ENCODE peak calls at places on chromosomes 16 and 17, in six cellular contexts. K is IMR-90; I is CD8-positive, alpha-beta T cell; T is lower leg skin; S is WTC11; P is AG10803. J is an unnamed sample.

GRCh38 chr17:391850-392249 is 39.2 kb upstream of the RPH3AL start:
- DNase-seq in P (no peak), K (no peak), T (no peak), I (no peak), S (no peak), J (no peak)

GRCh38 chr17:78127240-78127887 is 1.2 kb downstream of the TMC6 start:
- DNase-seq in K (no peak), S (no peak), I (peak), P (no peak), T (no peak), J (no peak)

GRCh38 chr16:52123063-52123839 is 423.7 kb downstream of the TOX3 start:
- DNase-seq in P (no peak), K (no peak), S (no peak), T (no peak), I (no peak), J (no peak)

GRCh38 chr17:79811036-79811887 is 14.4 kb upstream of the CBX8 start:
- DNase-seq in T (no peak), P (no peak), K (no peak), I (no peak), S (no peak), J (no peak)

GRCh38 chr17:77465358-77466041 is 324.7 kb downstream of the SEC14L1 start:
- DNase-seq in S (no peak), K (peak), I (peak), P (peak), T (no peak), J (no peak)

GRCh38 chr16:85006639-85007038 is 4.7 kb downstream of the ZDHHC7 start:
- DNase-seq in S (no peak), I (no peak), P (peak), K (peak), T (no peak), J (peak)

GRCh38 chr17:67511012-67511411 is 133.9 kb downstream of the PITPNC1 start:
- DNase-seq in K (no peak), I (no peak), T (no peak), S (no peak), P (no peak), J (no peak)

GRCh38 chr16:20866161-20866772 is 33.9 kb downstream of the DCUN1D3 start:
- DNase-seq in P (peak), K (peak), I (no peak), S (no peak), T (no peak), J (no peak)

GRCh38 chr17:50863221-50863843 is 2.8 kb downstream of the TOB1 start:
- DNase-seq in T (no peak), P (no peak), I (no peak), S (peak), K (no peak), J (no peak)

GRCh38 chr16:69711115-69711740 is 15.1 kb downstream of the NQO1 start:
- DNase-seq in I (no peak), T (peak), P (no peak), S (no peak), K (peak), J (no peak)

GRCh38 chr17:79500738-79501533 is 109.9 kb downstream of the RBFOX3 start:
- DNase-seq in K (no peak), P (no peak), T (no peak), S (no peak), I (no peak), J (no peak)

GRCh38 chr17:66025551-66025950 is 166.4 kb downstream of the CEP112 start:
- DNase-seq in I (no peak), S (no peak), T (no peak), K (peak), P (no peak), J (no peak)

GRCh38 chr17:41835800-41836549 is at the start of gene NT5C3B:
- DNase-seq in I (peak), T (no peak), K (no peak), P (peak), S (peak), J (no peak)

GRCh38 chr16:66751135-66751991 is at the start of gene DYNC1LI2:
- DNase-seq in I (peak), T (peak), K (peak), S (peak), P (peak), J (peak)

GRCh38 chr16:69779724-69780123 is 17.6 kb downstream of the WWP2 start:
- DNase-seq in K (no peak), T (no peak), P (no peak), I (no peak), S (no peak), J (no peak)

GRCh38 chr17:46963571-46963970 is 15.5 kb downstream of the RPRML start:
- DNase-seq in I (no peak), K (no peak), T (no peak), S (no peak), P (no peak), J (no peak)

GRCh38 chr17:34755981-34756669 is 176.7 kb downstream of the TMEM132E start:
- DNase-seq in P (no peak), S (no peak), I (no peak), T (no peak), K (no peak), J (no peak)

GRCh38 chr17:27755706-27756466 is 44.4 kb downstream of the NOS2 start:
- DNase-seq in S (no peak), T (no peak), K (no peak), P (no peak), I (no peak), J (no peak)

GRCh38 chr16:86651823-86652222 is 73.5 kb downstream of the FOXL1 start:
- DNase-seq in T (no peak), I (no peak), S (no peak), P (no peak), K (no peak), J (no peak)

GRCh38 chr17:77423589-77424451 is 283.1 kb downstream of the SEC14L1 start:
- DNase-seq in I (no peak), K (peak), P (peak), S (no peak), T (peak), J (peak)

DNA sequence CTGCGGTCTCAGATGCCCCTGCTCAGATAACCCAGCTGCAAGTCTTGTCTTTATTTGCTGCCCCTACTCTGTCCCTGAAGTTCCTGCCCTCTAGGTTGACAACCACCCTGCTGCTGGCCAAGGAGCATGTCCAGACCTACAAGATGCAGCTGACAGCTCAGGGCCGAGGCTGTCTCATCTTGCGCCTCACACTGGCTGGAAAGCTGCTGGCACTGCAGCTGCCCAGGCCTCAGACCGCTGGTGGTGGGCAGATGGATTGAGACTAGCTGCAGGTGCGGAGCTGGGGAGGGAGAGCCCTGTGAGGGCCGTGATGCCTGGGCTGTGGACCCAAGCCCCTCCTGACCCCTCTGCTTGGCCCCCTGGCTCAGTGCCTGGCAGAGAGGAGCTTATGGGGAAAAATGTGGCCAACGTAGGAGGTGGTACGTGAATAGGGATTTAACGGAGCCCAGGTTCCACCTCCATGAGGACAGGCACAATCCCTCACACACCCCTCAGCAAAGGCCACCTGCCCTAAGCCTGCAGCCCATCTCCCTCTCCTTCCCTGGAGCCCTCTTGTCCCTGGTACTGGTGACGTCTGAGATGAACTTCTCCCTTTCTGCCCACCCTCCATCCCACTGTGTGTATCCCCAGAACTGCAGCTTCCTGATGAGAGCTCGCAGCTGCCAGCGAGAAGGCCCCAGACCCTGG is 8.3 kb upstream of the GALK1 start:
- DNase-seq in T (no peak), I (no peak), K (no peak), S (no peak), P (no peak), J (no peak)
- TF ChIP-seq CTCF in T (no peak), I (no peak), K (no peak), S (no peak), P (no peak), J (no peak)

DNA sequence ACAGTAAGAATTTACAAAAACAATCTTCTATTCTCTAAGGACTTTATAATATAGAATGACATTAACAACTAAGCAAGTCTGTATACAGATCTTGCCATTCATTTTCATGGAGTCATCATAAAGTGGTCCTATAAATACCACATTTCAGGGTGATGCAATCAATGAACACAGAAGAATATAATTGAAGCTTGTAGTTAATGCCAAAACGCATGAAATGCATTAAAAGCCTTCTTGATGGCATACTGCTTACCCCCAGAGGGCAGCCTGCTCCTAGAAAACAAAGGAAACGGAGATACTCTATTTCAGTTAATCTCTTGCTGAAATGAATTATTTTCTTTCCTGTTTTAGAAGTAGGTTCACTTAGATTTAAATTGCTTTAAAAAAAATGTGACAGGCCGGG is 45.2 kb upstream of the STAC2 start:
- DNase-seq in I (no peak), P (peak), S (no peak), K (peak), T (no peak), J (peak)
- TF ChIP-seq CTCF in I (no peak), P (peak), S (no peak), K (peak), T (no peak), J (peak)

GRCh38 chr17:81401727-81402529 is 6.7 kb downstream of the BAHCC1 start:
- DNase-seq in S (peak), K (no peak), T (no peak), P (peak), I (no peak), J (no peak)

GRCh38 chr17:81403671-81404534 is 8.6 kb downstream of the BAHCC1 start:
- DNase-seq in K (no peak), T (no peak), I (no peak), P (peak), S (no peak), J (no peak)

GRCh38 chr17:81404557-81405165 is 9.4 kb downstream of the BAHCC1 start:
- DNase-seq in K (no peak), I (no peak), P (no peak), T (no peak), S (no peak), J (no peak)

GRCh38 chr17:81402530-81402941 is 7.3 kb downstream of the BAHCC1 start:
- DNase-seq in I (no peak), S (peak), T (no peak), P (no peak), K (no peak), J (no peak)

GRCh38 chr17:81403040-81403467 is 7.8 kb downstream of the BAHCC1 start:
- DNase-seq in P (no peak), S (peak), T (no peak), K (peak), I (no peak), J (no peak)
- TF ChIP-seq CTCF in P (peak), S (no peak), T (no peak), K (peak), I (no peak), J (no peak)

DNA sequence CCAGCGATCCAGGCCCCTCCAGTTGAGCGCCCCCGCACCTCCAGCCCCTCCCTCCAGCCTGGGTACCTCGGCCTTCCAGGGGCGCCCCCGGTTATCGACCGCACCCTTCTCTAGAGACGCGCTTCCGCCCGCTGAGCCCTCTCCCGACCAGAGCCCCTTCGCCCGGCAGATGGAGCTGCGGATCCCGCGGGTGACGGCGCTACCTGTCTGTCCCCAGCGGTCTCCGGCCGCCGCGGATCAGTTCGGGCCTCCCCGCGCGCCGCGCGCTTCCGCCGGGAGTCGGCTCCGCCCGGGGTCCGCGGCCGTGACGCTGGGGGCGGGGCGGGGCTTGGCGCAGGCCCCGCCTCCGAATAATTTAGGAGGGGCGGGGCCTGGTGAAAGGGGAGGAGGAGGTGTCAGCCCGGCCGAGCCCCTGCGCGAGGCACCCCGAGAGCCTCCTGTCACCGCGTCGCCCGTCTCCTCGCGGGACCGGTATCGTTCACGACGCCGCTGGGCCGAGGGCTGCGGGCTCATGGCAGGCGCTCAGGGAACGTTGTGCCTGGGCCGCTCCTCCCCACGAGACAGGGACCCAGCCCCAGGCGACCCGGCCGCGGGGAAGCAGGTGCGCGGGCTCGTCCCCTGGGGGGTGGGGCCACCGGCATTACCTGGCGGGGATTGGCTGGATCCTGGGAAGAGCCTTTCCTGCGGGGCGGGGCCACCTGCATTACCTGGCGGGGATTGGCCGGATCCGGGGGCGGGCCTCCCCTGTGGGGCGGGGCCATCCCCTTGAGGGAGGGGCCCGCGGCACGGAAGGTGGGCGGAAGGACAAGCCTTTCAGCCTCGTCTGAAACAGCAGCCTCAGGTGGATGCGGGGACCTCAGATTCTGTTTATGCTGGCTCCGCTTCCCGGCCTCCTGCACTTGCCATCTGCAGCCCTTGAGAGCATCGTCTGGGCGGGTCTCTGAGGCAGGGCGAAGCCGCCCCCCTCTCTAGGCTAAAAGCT is at the start of gene SPATA2L:
- DNase-seq in T (peak), P (peak), I (peak), K (peak), S (peak), J (no peak)
- TF ChIP-seq CTCF in T (no peak), P (no peak), I (peak), K (peak), S (no peak), J (peak)

GRCh38 chr16:72195609-72196008 is 23.7 kb upstream of the PMFBP1 start:
- DNase-seq in T (no peak), K (no peak), S (peak), P (no peak), I (no peak), J (no peak)
- TF ChIP-seq CTCF in T (no peak), K (no peak), S (no peak), P (no peak), I (no peak), J (no peak)